ENCODE peak calls at places on chromosomes 3 and 15, in ten cellular contexts. Q is vagina; C is foreskin fibroblast; R is right lobe of liver; B is HL-60; M is GM13976; I is psoas muscle; P is kidney; Z is fibroblast of mammary gland; F is CD4-positive, alpha-beta T cell. H is an unnamed sample.

GRCh38 chr3:53073553-53074365 is 27.9 kb upstream of the SFMBT1 start:
- DNase-seq in F (no peak), Z (no peak), I (no peak), M (no peak), C (no peak), Q (no peak), B (no peak), P (no peak), R (no peak), H (no peak)

GRCh38 chr15:87419341-87419740 is 837.2 kb downstream of the NTRK3 start:
- DNase-seq in R (no peak), M (no peak), Q (no peak), I (no peak), F (no peak), Z (no peak), B (no peak), C (no peak), P (no peak), H (no peak)

GRCh38 chr3:67154429-67154828 is 156.3 kb downstream of the KBTBD8 start:
- DNase-seq in I (no peak), M (no peak), C (no peak), R (no peak), Z (no peak), P (no peak), Q (no peak), B (no peak), F (no peak), H (no peak)

GRCh38 chr15:76274226-76274625 is 37.0 kb downstream of the ETFA start:
- DNase-seq in C (peak), B (no peak), M (no peak), Q (no peak), I (no peak), Z (peak), P (no peak), R (no peak), F (no peak), H (no peak)

GRCh38 chr3:10344147-10344943 is 23.4 kb upstream of the SEC13 start:
- DNase-seq in M (peak), R (no peak), I (peak), Z (peak), Q (no peak), C (peak), B (peak), F (peak), P (peak), H (no peak)

GRCh38 chr3:37050242-37050641 is 56.9 kb downstream of the MLH1 start:
- DNase-seq in Z (no peak), P (no peak), R (no peak), Q (no peak), M (no peak), I (no peak), C (no peak), B (no peak), F (no peak), H (no peak)

GRCh38 chr3:33115024-33115768 is 1.4 kb downstream of the CRTAP start:
- DNase-seq in B (peak), M (no peak), Q (peak), R (no peak), I (peak), Z (peak), C (peak), P (peak), F (no peak), H (no peak)

GRCh38 chr15:74768771-74769342 is 13.0 kb upstream of the CSK start:
- DNase-seq in F (peak), Q (no peak), C (peak), I (peak), M (peak), B (no peak), Z (peak), P (no peak), R (peak), H (no peak)

GRCh38 chr3:122299872-122300460 is 25.1 kb upstream of the CSTA start:
- DNase-seq in F (peak), P (no peak), Z (peak), R (no peak), I (no peak), B (no peak), M (no peak), Q (no peak), C (peak), H (no peak)

GRCh38 chr3:185940951-185941350 is 3.1 kb upstream of the TRA2B start:
- DNase-seq in M (no peak), I (no peak), F (no peak), Z (no peak), R (no peak), P (no peak), B (no peak), C (no peak), Q (no peak), H (no peak)

GRCh38 chr3:115961390-115961789 is 338.1 kb downstream of the GAP43 start:
- DNase-seq in Q (no peak), I (peak), Z (peak), P (no peak), F (no peak), C (peak), R (no peak), M (no peak), B (no peak), H (no peak)

GRCh38 chr15:34101366-34102174 is at the start of the genes EMC7 and PGBD4:
- DNase-seq in Q (peak), R (peak), Z (peak), C (peak), P (peak), B (peak), I (peak), M (peak), F (peak), H (peak)

GRCh38 chr15:38683382-38684242 is 119.0 kb upstream of the RASGRP1 start:
- DNase-seq in F (peak), Z (peak), C (peak), B (no peak), R (peak), I (no peak), M (peak), P (no peak), Q (no peak), H (no peak)

GRCh38 chr3:156175570-156175969 is 55.2 kb downstream of the KCNAB1 start:
- DNase-seq in P (no peak), B (no peak), Q (no peak), Z (peak), R (no peak), C (no peak), I (no peak), F (no peak), M (no peak), H (no peak)

GRCh38 chr15:101086394-101087171 is 165.3 kb downstream of the CHSY1 start:
- DNase-seq in Z (no peak), F (no peak), C (no peak), I (no peak), B (peak), Q (no peak), R (no peak), M (no peak), P (no peak), H (no peak)

GRCh38 chr3:187739561-187740445 is 5.5 kb downstream of the BCL6 start:
- DNase-seq in M (peak), Q (peak), Z (peak), I (peak), B (peak), P (peak), R (peak), C (peak), F (peak), H (no peak)

GRCh38 chr3:195061756-195062655 is 209.0 kb downstream of the XXYLT1 start:
- DNase-seq in M (no peak), Z (no peak), I (peak), C (no peak), B (no peak), Q (no peak), P (peak), R (no peak), F (no peak), H (peak)

GRCh38 chr15:56532766-56533455 is 68.0 kb upstream of the MNS1 start:
- DNase-seq in R (no peak), I (no peak), Q (no peak), Z (no peak), M (no peak), C (no peak), P (no peak), B (no peak), F (no peak), H (no peak)

GRCh38 chr3:197539651-197540051 is 16.1 kb downstream of the BDH1 start:
- DNase-seq in M (no peak), B (no peak), F (no peak), C (no peak), P (no peak), R (no peak), Z (no peak), Q (no peak), I (no peak), H (no peak)

GRCh38 chr3:28347374-28348285 is 891 bp upstream of the ZCWPW2 start:
- DNase-seq in P (no peak), M (no peak), Q (no peak), I (no peak), R (no peak), F (no peak), C (peak), B (peak), Z (peak), H (no peak)

GRCh38 chr3:31980530-31981205 is 394 bp downstream of the OSBPL10 start:
- DNase-seq in P (peak), Q (no peak), Z (peak), F (peak), C (peak), M (peak), I (peak), B (peak), R (peak), H (no peak)

GRCh38 chr3:56131976-56132590 is 336.2 kb downstream of the ERC2 start:
- DNase-seq in Q (no peak), P (no peak), C (peak), I (no peak), R (no peak), B (peak), Z (peak), M (no peak), F (no peak), H (no peak)

GRCh38 chr15:45251888-45252287 is at the start of gene SLC28A2:
- DNase-seq in Q (no peak), M (no peak), P (no peak), C (no peak), I (no peak), Z (no peak), B (no peak), F (no peak), R (no peak), H (no peak)

GRCh38 chr15:91548588-91548987 is 304.9 kb upstream of the SLCO3A1 start:
- DNase-seq in C (no peak), F (no peak), P (no peak), B (no peak), Z (no peak), M (no peak), Q (no peak), I (no peak), R (no peak), H (no peak)

GRCh38 chr3:83460051-83460450 is 1498.7 kb upstream of the CADM2 start:
- DNase-seq in Q (no peak), I (no peak), F (no peak), B (no peak), P (no peak), M (no peak), C (no peak), Z (no peak), R (no peak), H (no peak)

GRCh38 chr15:58179206-58179605 is 41.0 kb downstream of the AQP9 start:
- DNase-seq in P (no peak), C (peak), R (no peak), M (no peak), F (no peak), Q (peak), Z (peak), I (no peak), B (no peak), H (no peak)

GRCh38 chr3:46368569-46368968 is 2.2 kb upstream of the CCR5 start:
- DNase-seq in B (peak), P (peak), I (peak), Z (peak), R (peak), F (peak), M (peak), Q (no peak), C (no peak), H (no peak)

GRCh38 chr3:102060814-102061213 is 211.5 kb downstream of the NFKBIZ start:
- DNase-seq in Q (no peak), M (peak), Z (peak), B (no peak), R (no peak), F (no peak), I (no peak), C (peak), P (no peak), H (no peak)

GRCh38 chr3:146468234-146468931 is 978 bp downstream of the PLSCR2 start:
- DNase-seq in B (no peak), Q (no peak), M (no peak), Z (peak), R (no peak), C (peak), F (no peak), I (no peak), P (no peak), H (no peak)

GRCh38 chr3:57966823-57967222 is 41.4 kb upstream of the FLNB start:
- DNase-seq in C (peak), Z (peak), F (no peak), Q (no peak), M (no peak), R (no peak), I (no peak), P (no peak), B (no peak), H (no peak)

GRCh38 chr15:95857124-95857757 is 473.3 kb upstream of the NR2F2 start:
- DNase-seq in F (no peak), B (no peak), Z (peak), I (no peak), C (peak), P (no peak), M (no peak), Q (no peak), R (no peak), H (no peak)

GRCh38 chr3:47874438-47874837 is 71.5 kb downstream of the DHX30 start:
- DNase-seq in C (no peak), I (no peak), Z (no peak), Q (no peak), F (no peak), B (no peak), P (no peak), R (no peak), M (no peak), H (no peak)

GRCh38 chr15:75597667-75598341 is 18.7 kb upstream of the PTPN9 start:
- DNase-seq in Z (peak), Q (no peak), F (peak), B (no peak), C (peak), M (no peak), I (no peak), P (no peak), R (peak), H (no peak)

GRCh38 chr3:102004561-102004960 is 155.2 kb downstream of the NFKBIZ start:
- DNase-seq in I (no peak), M (no peak), Z (no peak), P (no peak), B (no peak), Q (no peak), C (no peak), R (no peak), F (no peak), H (no peak)

GRCh38 chr15:80835338-80835737 is 56.2 kb downstream of the CEMIP start:
- DNase-seq in F (no peak), R (no peak), I (no peak), C (no peak), Q (no peak), P (no peak), M (no peak), B (no peak), Z (no peak), H (no peak)

GRCh38 chr15:70267306-70267705 is 169.6 kb upstream of the TLE3 start:
- DNase-seq in I (peak), B (no peak), Z (no peak), P (peak), F (no peak), R (no peak), C (no peak), M (no peak), Q (no peak), H (no peak)

GRCh38 chr3:152574461-152575079 is 260.4 kb upstream of the P2RY1 start:
- DNase-seq in Q (no peak), Z (peak), C (peak), F (peak), I (peak), R (no peak), B (no peak), M (peak), P (no peak), H (no peak)
- TF ChIP-seq CTCF in Q (peak), Z (peak), C (peak), F (peak), I (peak), R (peak), B (peak), M (peak), P (peak), H (peak)

GRCh38 chr15:52112203-52112750 is 298 bp downstream of the BCL2L10 start:
- DNase-seq in B (no peak), C (peak), M (peak), P (peak), Q (peak), F (peak), I (no peak), Z (no peak), R (peak), H (no peak)
- TF ChIP-seq CTCF in B (no peak), C (no peak), M (no peak), P (no peak), Q (peak), F (peak), I (no peak), Z (no peak), R (no peak), H (no peak)

DNA sequence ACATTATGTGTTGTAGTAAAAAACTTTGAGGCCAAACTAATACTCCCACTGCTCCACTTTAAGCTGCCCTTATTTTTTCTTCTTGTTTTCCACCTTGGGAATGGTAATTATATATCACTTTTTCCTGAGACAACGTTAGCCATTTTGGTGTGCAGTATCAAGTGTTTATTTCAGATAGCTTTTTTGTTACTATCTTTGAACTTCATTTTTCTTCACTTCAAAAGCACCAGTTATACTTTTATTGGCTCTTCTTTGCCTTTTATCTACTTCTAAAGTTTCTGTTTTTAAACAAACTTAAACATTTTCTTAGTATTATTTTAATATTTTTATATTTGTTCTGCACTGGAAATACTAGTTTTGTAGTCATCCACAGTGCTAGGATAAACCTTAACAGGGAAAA is 6.5 kb downstream of the TOPAZ1 start:
- DNase-seq in C (no peak), R (no peak), Z (no peak), B (no peak), P (no peak), F (no peak), M (no peak), Q (no peak), I (no peak), H (no peak)
- TF ChIP-seq CTCF in C (no peak), R (no peak), Z (no peak), B (no peak), P (no peak), F (no peak), M (no peak), Q (no peak), I (no peak), H (no peak)

DNA sequence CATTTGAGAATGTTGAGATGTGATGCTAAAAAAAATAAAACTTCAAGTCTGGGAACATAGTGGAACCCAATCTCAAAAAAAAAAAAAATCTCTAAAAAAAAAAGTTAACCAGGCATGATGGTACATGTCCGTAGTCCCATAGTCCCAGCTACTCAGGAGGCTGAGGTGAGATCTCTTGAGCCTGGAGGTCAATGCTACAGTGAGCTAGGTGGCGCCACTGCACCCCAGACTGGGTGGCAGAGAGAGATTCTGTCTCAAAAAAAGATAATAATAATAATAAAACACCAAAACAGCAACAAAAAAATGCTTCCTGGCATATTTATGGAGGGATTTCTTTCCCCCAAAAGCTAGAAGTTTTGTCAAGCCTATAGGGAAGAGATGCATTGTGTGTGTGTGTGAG is 361.6 kb downstream of the ROBO1 start:
- DNase-seq in B (no peak), F (no peak), Q (no peak), I (no peak), R (no peak), C (no peak), M (no peak), Z (no peak), P (no peak), H (no peak)
- TF ChIP-seq CTCF in B (no peak), F (no peak), Q (no peak), I (peak), R (no peak), C (no peak), M (no peak), Z (peak), P (no peak), H (peak)

DNA sequence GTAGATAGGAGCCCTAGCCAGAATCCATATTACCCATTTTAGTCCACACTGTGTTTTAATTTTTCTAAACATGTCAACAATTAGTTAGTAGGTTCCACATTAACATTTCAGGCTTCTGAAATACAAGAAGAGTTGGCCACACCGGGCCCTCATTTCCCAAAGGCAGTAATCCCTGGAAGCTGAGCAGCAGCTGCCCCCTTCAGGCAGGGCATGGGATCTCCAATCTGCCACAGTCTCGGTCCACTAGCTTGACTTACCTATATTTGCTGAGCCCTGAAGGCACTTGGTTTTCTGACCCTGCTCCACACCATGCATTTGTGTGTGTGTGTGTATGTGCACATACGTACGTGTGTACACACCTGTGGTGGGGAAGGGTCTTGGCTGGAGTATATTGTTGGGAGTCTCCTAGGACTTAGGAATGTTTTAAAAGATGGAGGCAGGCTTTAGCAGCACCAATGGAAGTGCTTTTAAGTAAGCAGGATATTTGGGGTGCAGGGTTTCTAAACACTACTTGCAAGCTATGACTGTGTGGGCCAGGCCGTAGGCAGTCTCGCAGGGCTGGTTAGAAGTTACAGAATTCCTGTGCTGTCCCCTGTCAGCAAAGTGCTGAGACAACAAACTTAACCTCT is 71.2 kb upstream of the SOX14 start:
- DNase-seq in Z (peak), F (no peak), Q (no peak), P (no peak), C (no peak), I (peak), M (peak), R (no peak), B (peak), H (no peak)
- TF ChIP-seq CTCF in Z (peak), F (no peak), Q (no peak), P (peak), C (no peak), I (no peak), M (peak), R (peak), B (peak), H (peak)